ENCODE peak calls at places on chromosomes 16 and 17, in ten cellular contexts. One of them, this sample, is unnamed.

GRCh38 chr17:79458356-79458755 is 152.5 kb downstream of the RBFOX3 start:
- DNase-seq in CD8-positive, alpha-beta memory T cell: no peak
- DNase-seq in CD4-positive, CD25-positive, alpha-beta regulatory T cell: no peak
- DNase-seq in suprapubic skin: no peak
- DNase-seq in AG09309: no peak
- DNase-seq in lower lobe of right lung: no peak
- DNase-seq in ascending aorta: no peak
- DNase-seq in psoas muscle: no peak
- DNase-seq in aorta: no peak
- DNase-seq in cardiac muscle cell: no peak
- DNase-seq in this sample: no peak

GRCh38 chr17:39208893-39209292 is 8.8 kb downstream of the RPL19 start:
- DNase-seq in CD8-positive, alpha-beta memory T cell: no peak
- DNase-seq in CD4-positive, CD25-positive, alpha-beta regulatory T cell: no peak
- DNase-seq in suprapubic skin: no peak
- DNase-seq in AG09309: no peak
- DNase-seq in lower lobe of right lung: peak
- DNase-seq in ascending aorta: no peak
- DNase-seq in psoas muscle: no peak
- DNase-seq in aorta: no peak
- DNase-seq in cardiac muscle cell: no peak
- DNase-seq in this sample: no peak

GRCh38 chr17:47888293-47888692 is 7.7 kb upstream of the SP2 start:
- DNase-seq in CD8-positive, alpha-beta memory T cell: no peak
- DNase-seq in CD4-positive, CD25-positive, alpha-beta regulatory T cell: no peak
- DNase-seq in suprapubic skin: no peak
- DNase-seq in AG09309: no peak
- DNase-seq in lower lobe of right lung: peak
- DNase-seq in ascending aorta: no peak
- DNase-seq in psoas muscle: no peak
- DNase-seq in aorta: peak
- DNase-seq in cardiac muscle cell: no peak
- DNase-seq in this sample: no peak

GRCh38 chr16:69386596-69386995 is 789 bp upstream of the TERF2 start:
- DNase-seq in CD8-positive, alpha-beta memory T cell: no peak
- DNase-seq in CD4-positive, CD25-positive, alpha-beta regulatory T cell: no peak
- DNase-seq in suprapubic skin: no peak
- DNase-seq in AG09309: no peak
- DNase-seq in lower lobe of right lung: no peak
- DNase-seq in ascending aorta: no peak
- DNase-seq in psoas muscle: no peak
- DNase-seq in aorta: no peak
- DNase-seq in cardiac muscle cell: peak
- DNase-seq in this sample: no peak

GRCh38 chr17:56119191-56119590 is 34.1 kb upstream of the ANKFN1 start:
- DNase-seq in CD8-positive, alpha-beta memory T cell: no peak
- DNase-seq in CD4-positive, CD25-positive, alpha-beta regulatory T cell: no peak
- DNase-seq in suprapubic skin: no peak
- DNase-seq in AG09309: no peak
- DNase-seq in lower lobe of right lung: no peak
- DNase-seq in ascending aorta: no peak
- DNase-seq in psoas muscle: no peak
- DNase-seq in aorta: no peak
- DNase-seq in cardiac muscle cell: no peak
- DNase-seq in this sample: no peak

GRCh38 chr16:86029131-86029741 is 130.3 kb downstream of the IRF8 start:
- DNase-seq in CD8-positive, alpha-beta memory T cell: no peak
- DNase-seq in CD4-positive, CD25-positive, alpha-beta regulatory T cell: no peak
- DNase-seq in suprapubic skin: peak
- DNase-seq in AG09309: no peak
- DNase-seq in lower lobe of right lung: no peak
- DNase-seq in ascending aorta: no peak
- DNase-seq in psoas muscle: no peak
- DNase-seq in aorta: peak
- DNase-seq in cardiac muscle cell: peak
- DNase-seq in this sample: no peak

GRCh38 chr17:76569607-76570279 is 15.9 kb downstream of the ST6GALNAC2 start:
- DNase-seq in CD8-positive, alpha-beta memory T cell: no peak
- DNase-seq in CD4-positive, CD25-positive, alpha-beta regulatory T cell: no peak
- DNase-seq in suprapubic skin: no peak
- DNase-seq in AG09309: no peak
- DNase-seq in lower lobe of right lung: no peak
- DNase-seq in ascending aorta: no peak
- DNase-seq in psoas muscle: peak
- DNase-seq in aorta: no peak
- DNase-seq in cardiac muscle cell: peak
- DNase-seq in this sample: no peak

GRCh38 chr16:28882476-28883180 is 4.3 kb downstream of the ATP2A1 start:
- DNase-seq in CD8-positive, alpha-beta memory T cell: no peak
- DNase-seq in CD4-positive, CD25-positive, alpha-beta regulatory T cell: no peak
- DNase-seq in suprapubic skin: no peak
- DNase-seq in AG09309: no peak
- DNase-seq in lower lobe of right lung: no peak
- DNase-seq in ascending aorta: no peak
- DNase-seq in psoas muscle: peak
- DNase-seq in aorta: no peak
- DNase-seq in cardiac muscle cell: no peak
- DNase-seq in this sample: no peak

GRCh38 chr17:248337-249235 is 67.1 kb upstream of the DOC2B start:
- DNase-seq in CD8-positive, alpha-beta memory T cell: peak
- DNase-seq in CD4-positive, CD25-positive, alpha-beta regulatory T cell: no peak
- DNase-seq in suprapubic skin: peak
- DNase-seq in AG09309: no peak
- DNase-seq in lower lobe of right lung: peak
- DNase-seq in ascending aorta: no peak
- DNase-seq in psoas muscle: no peak
- DNase-seq in aorta: peak
- DNase-seq in cardiac muscle cell: no peak
- DNase-seq in this sample: no peak

GRCh38 chr16:30488764-30489595 is 16.4 kb downstream of the ITGAL start:
- DNase-seq in CD8-positive, alpha-beta memory T cell: no peak
- DNase-seq in CD4-positive, CD25-positive, alpha-beta regulatory T cell: no peak
- DNase-seq in suprapubic skin: no peak
- DNase-seq in AG09309: no peak
- DNase-seq in lower lobe of right lung: peak
- DNase-seq in ascending aorta: no peak
- DNase-seq in psoas muscle: no peak
- DNase-seq in aorta: no peak
- DNase-seq in cardiac muscle cell: no peak
- DNase-seq in this sample: no peak

GRCh38 chr17:13743906-13744305 is 142.2 kb upstream of the HS3ST3A1 start:
- DNase-seq in CD8-positive, alpha-beta memory T cell: no peak
- DNase-seq in CD4-positive, CD25-positive, alpha-beta regulatory T cell: no peak
- DNase-seq in suprapubic skin: no peak
- DNase-seq in AG09309: no peak
- DNase-seq in lower lobe of right lung: no peak
- DNase-seq in ascending aorta: no peak
- DNase-seq in psoas muscle: no peak
- DNase-seq in aorta: no peak
- DNase-seq in cardiac muscle cell: no peak
- DNase-seq in this sample: peak

GRCh38 chr17:3678095-3678820 is 9.6 kb downstream of the EMC6 start:
- DNase-seq in CD8-positive, alpha-beta memory T cell: no peak
- DNase-seq in CD4-positive, CD25-positive, alpha-beta regulatory T cell: no peak
- DNase-seq in suprapubic skin: no peak
- DNase-seq in AG09309: no peak
- DNase-seq in lower lobe of right lung: no peak
- DNase-seq in ascending aorta: no peak
- DNase-seq in psoas muscle: no peak
- DNase-seq in aorta: no peak
- DNase-seq in cardiac muscle cell: no peak
- DNase-seq in this sample: no peak

GRCh38 chr17:36856921-36857381 is 80.3 kb upstream of the LHX1 start:
- DNase-seq in CD8-positive, alpha-beta memory T cell: no peak
- DNase-seq in CD4-positive, CD25-positive, alpha-beta regulatory T cell: no peak
- DNase-seq in suprapubic skin: no peak
- DNase-seq in AG09309: no peak
- DNase-seq in lower lobe of right lung: no peak
- DNase-seq in ascending aorta: no peak
- DNase-seq in psoas muscle: no peak
- DNase-seq in aorta: no peak
- DNase-seq in cardiac muscle cell: no peak
- DNase-seq in this sample: peak

GRCh38 chr17:68734202-68734825 is 133.1 kb upstream of the FAM20A start:
- DNase-seq in CD8-positive, alpha-beta memory T cell: no peak
- DNase-seq in CD4-positive, CD25-positive, alpha-beta regulatory T cell: no peak
- DNase-seq in suprapubic skin: no peak
- DNase-seq in AG09309: no peak
- DNase-seq in lower lobe of right lung: no peak
- DNase-seq in ascending aorta: no peak
- DNase-seq in psoas muscle: no peak
- DNase-seq in aorta: no peak
- DNase-seq in cardiac muscle cell: no peak
- DNase-seq in this sample: no peak

GRCh38 chr16:66476328-66477027 is 49.4 kb downstream of the BEAN1 start:
- DNase-seq in CD8-positive, alpha-beta memory T cell: peak
- DNase-seq in CD4-positive, CD25-positive, alpha-beta regulatory T cell: peak
- DNase-seq in suprapubic skin: peak
- DNase-seq in AG09309: no peak
- DNase-seq in lower lobe of right lung: no peak
- DNase-seq in ascending aorta: no peak
- DNase-seq in psoas muscle: no peak
- DNase-seq in aorta: peak
- DNase-seq in cardiac muscle cell: peak
- DNase-seq in this sample: no peak

GRCh38 chr16:11507350-11507749 is 79.4 kb downstream of the LITAF start:
- DNase-seq in CD8-positive, alpha-beta memory T cell: no peak
- DNase-seq in CD4-positive, CD25-positive, alpha-beta regulatory T cell: no peak
- DNase-seq in suprapubic skin: no peak
- DNase-seq in AG09309: no peak
- DNase-seq in lower lobe of right lung: no peak
- DNase-seq in ascending aorta: no peak
- DNase-seq in psoas muscle: no peak
- DNase-seq in aorta: no peak
- DNase-seq in cardiac muscle cell: no peak
- DNase-seq in this sample: no peak

GRCh38 chr17:39009471-39010085 is 42.4 kb upstream of the FBXO47 start:
- DNase-seq in CD8-positive, alpha-beta memory T cell: no peak
- DNase-seq in CD4-positive, CD25-positive, alpha-beta regulatory T cell: no peak
- DNase-seq in suprapubic skin: no peak
- DNase-seq in AG09309: no peak
- DNase-seq in lower lobe of right lung: no peak
- DNase-seq in ascending aorta: no peak
- DNase-seq in psoas muscle: no peak
- DNase-seq in aorta: no peak
- DNase-seq in cardiac muscle cell: no peak
- DNase-seq in this sample: no peak

GRCh38 chr16:84048306-84048705 is 5.7 kb upstream of the SLC38A8 start:
- DNase-seq in CD8-positive, alpha-beta memory T cell: no peak
- DNase-seq in CD4-positive, CD25-positive, alpha-beta regulatory T cell: no peak
- DNase-seq in suprapubic skin: no peak
- DNase-seq in AG09309: no peak
- DNase-seq in lower lobe of right lung: peak
- DNase-seq in ascending aorta: no peak
- DNase-seq in psoas muscle: no peak
- DNase-seq in aorta: peak
- DNase-seq in cardiac muscle cell: no peak
- DNase-seq in this sample: peak

GRCh38 chr16:73025506-73026131 is 22.3 kb downstream of the ZFHX3 start:
- DNase-seq in CD8-positive, alpha-beta memory T cell: no peak
- DNase-seq in CD4-positive, CD25-positive, alpha-beta regulatory T cell: no peak
- DNase-seq in suprapubic skin: no peak
- DNase-seq in AG09309: no peak
- DNase-seq in lower lobe of right lung: no peak
- DNase-seq in ascending aorta: no peak
- DNase-seq in psoas muscle: no peak
- DNase-seq in aorta: no peak
- DNase-seq in cardiac muscle cell: peak
- DNase-seq in this sample: no peak

GRCh38 chr16:2529061-2529931 is 1.9 kb downstream of the CEMP1 start:
- DNase-seq in CD8-positive, alpha-beta memory T cell: no peak
- DNase-seq in CD4-positive, CD25-positive, alpha-beta regulatory T cell: no peak
- DNase-seq in suprapubic skin: no peak
- DNase-seq in AG09309: no peak
- DNase-seq in lower lobe of right lung: no peak
- DNase-seq in ascending aorta: no peak
- DNase-seq in psoas muscle: peak
- DNase-seq in aorta: no peak
- DNase-seq in cardiac muscle cell: no peak
- DNase-seq in this sample: no peak

GRCh38 chr17:39705786-39706348 is 6.0 kb downstream of the ERBB2 start:
- DNase-seq in CD8-positive, alpha-beta memory T cell: no peak
- DNase-seq in CD4-positive, CD25-positive, alpha-beta regulatory T cell: no peak
- DNase-seq in suprapubic skin: no peak
- DNase-seq in AG09309: no peak
- DNase-seq in lower lobe of right lung: peak
- DNase-seq in ascending aorta: no peak
- DNase-seq in psoas muscle: no peak
- DNase-seq in aorta: no peak
- DNase-seq in cardiac muscle cell: no peak
- DNase-seq in this sample: peak

GRCh38 chr16:23504076-23504452 is 6.2 kb downstream of the GGA2 start:
- DNase-seq in CD8-positive, alpha-beta memory T cell: peak
- DNase-seq in CD4-positive, CD25-positive, alpha-beta regulatory T cell: no peak
- DNase-seq in suprapubic skin: no peak
- DNase-seq in AG09309: peak
- DNase-seq in lower lobe of right lung: peak
- DNase-seq in ascending aorta: no peak
- DNase-seq in psoas muscle: peak
- DNase-seq in aorta: no peak
- DNase-seq in cardiac muscle cell: peak
- DNase-seq in this sample: peak
- H3K4me3 ChIP-seq in CD8-positive, alpha-beta memory T cell: peak
- H3K4me3 ChIP-seq in CD4-positive, CD25-positive, alpha-beta regulatory T cell: no peak
- H3K4me3 ChIP-seq in suprapubic skin: no peak
- H3K4me3 ChIP-seq in AG09309: no peak
- H3K4me3 ChIP-seq in lower lobe of right lung: no peak
- H3K4me3 ChIP-seq in ascending aorta: no peak
- H3K4me3 ChIP-seq in psoas muscle: no peak
- H3K4me3 ChIP-seq in aorta: no peak
- H3K4me3 ChIP-seq in cardiac muscle cell: no peak
- H3K4me3 ChIP-seq in this sample: no peak

GRCh38 chr16:87936375-87937230 is at the start of gene CA5A:
- DNase-seq in CD8-positive, alpha-beta memory T cell: no peak
- DNase-seq in CD4-positive, CD25-positive, alpha-beta regulatory T cell: no peak
- DNase-seq in suprapubic skin: no peak
- DNase-seq in AG09309: no peak
- DNase-seq in lower lobe of right lung: no peak
- DNase-seq in ascending aorta: no peak
- DNase-seq in psoas muscle: no peak
- DNase-seq in aorta: no peak
- DNase-seq in cardiac muscle cell: no peak
- DNase-seq in this sample: no peak
- H3K4me3 ChIP-seq in CD8-positive, alpha-beta memory T cell: no peak
- H3K4me3 ChIP-seq in CD4-positive, CD25-positive, alpha-beta regulatory T cell: no peak
- H3K4me3 ChIP-seq in suprapubic skin: no peak
- H3K4me3 ChIP-seq in AG09309: no peak
- H3K4me3 ChIP-seq in lower lobe of right lung: no peak
- H3K4me3 ChIP-seq in ascending aorta: no peak
- H3K4me3 ChIP-seq in psoas muscle: no peak
- H3K4me3 ChIP-seq in aorta: no peak
- H3K4me3 ChIP-seq in cardiac muscle cell: no peak
- H3K4me3 ChIP-seq in this sample: no peak

GRCh38 chr17:54902017-54902416 is 1.4 kb downstream of the TOM1L1 start:
- DNase-seq in CD8-positive, alpha-beta memory T cell: no peak
- DNase-seq in CD4-positive, CD25-positive, alpha-beta regulatory T cell: no peak
- DNase-seq in suprapubic skin: no peak
- DNase-seq in AG09309: no peak
- DNase-seq in lower lobe of right lung: no peak
- DNase-seq in ascending aorta: no peak
- DNase-seq in psoas muscle: no peak
- DNase-seq in aorta: no peak
- DNase-seq in cardiac muscle cell: no peak
- DNase-seq in this sample: no peak
- H3K4me3 ChIP-seq in CD8-positive, alpha-beta memory T cell: no peak
- H3K4me3 ChIP-seq in CD4-positive, CD25-positive, alpha-beta regulatory T cell: no peak
- H3K4me3 ChIP-seq in suprapubic skin: no peak
- H3K4me3 ChIP-seq in AG09309: no peak
- H3K4me3 ChIP-seq in lower lobe of right lung: peak
- H3K4me3 ChIP-seq in ascending aorta: peak
- H3K4me3 ChIP-seq in psoas muscle: no peak
- H3K4me3 ChIP-seq in aorta: no peak
- H3K4me3 ChIP-seq in cardiac muscle cell: no peak
- H3K4me3 ChIP-seq in this sample: peak

GRCh38 chr17:82378741-82379021 is 7.1 kb downstream of the UTS2R start:
- DNase-seq in CD8-positive, alpha-beta memory T cell: peak
- DNase-seq in CD4-positive, CD25-positive, alpha-beta regulatory T cell: no peak
- DNase-seq in suprapubic skin: no peak
- DNase-seq in AG09309: no peak
- DNase-seq in lower lobe of right lung: no peak
- DNase-seq in ascending aorta: no peak
- DNase-seq in psoas muscle: no peak
- DNase-seq in aorta: no peak
- DNase-seq in cardiac muscle cell: no peak
- DNase-seq in this sample: no peak
- H3K4me3 ChIP-seq in CD8-positive, alpha-beta memory T cell: no peak
- H3K4me3 ChIP-seq in CD4-positive, CD25-positive, alpha-beta regulatory T cell: no peak
- H3K4me3 ChIP-seq in suprapubic skin: no peak
- H3K4me3 ChIP-seq in AG09309: no peak
- H3K4me3 ChIP-seq in lower lobe of right lung: no peak
- H3K4me3 ChIP-seq in ascending aorta: no peak
- H3K4me3 ChIP-seq in psoas muscle: no peak
- H3K4me3 ChIP-seq in aorta: no peak
- H3K4me3 ChIP-seq in cardiac muscle cell: no peak
- H3K4me3 ChIP-seq in this sample: no peak